ENCODE peak calls at places on chromosomes 16 and 17, in ten cellular contexts. D is IMR-90, Q is Peyer's patch, H is prostate gland, J is uterus, Z is A549, S is GM12878, G is sigmoid colon, P is heart left ventricle, I is ovary. A is an unnamed sample.

GRCh38 chr17:80886641-80887573 is 104.7 kb upstream of the CHMP6 start:
- DNase-seq in D (no peak), S (no peak), G (peak), Q (peak), H (no peak), J (no peak), Z (no peak), P (no peak), I (no peak), A (no peak)

GRCh38 chr17:3534881-3535252 is 22.7 kb downstream of the TRPV3 start:
- DNase-seq in I (peak), J (no peak), D (peak), P (no peak), Z (peak), S (no peak), H (no peak), Q (no peak), G (no peak), A (peak)

GRCh38 chr16:78673884-78674283 is 574.4 kb downstream of the WWOX start:
- DNase-seq in J (no peak), G (no peak), Q (no peak), Z (no peak), S (no peak), D (no peak), P (no peak), H (no peak), I (no peak), A (no peak)

GRCh38 chr17:41860254-41860931 is 4.8 kb downstream of the KLHL11 start:
- DNase-seq in H (no peak), S (no peak), J (no peak), P (no peak), G (no peak), I (no peak), D (no peak), Z (no peak), Q (no peak), A (no peak)

GRCh38 chr17:65595071-65595655 is 33.7 kb upstream of the AXIN2 start:
- DNase-seq in Z (peak), Q (no peak), S (no peak), P (no peak), H (no peak), J (peak), D (no peak), I (no peak), G (no peak), A (no peak)

GRCh38 chr16:69620564-69620963 is 54.8 kb downstream of the NFAT5 start:
- DNase-seq in Z (no peak), P (no peak), H (no peak), D (no peak), Q (no peak), G (no peak), J (no peak), S (no peak), I (no peak), A (no peak)

GRCh38 chr16:81238296-81239011 is at the start of gene BCO1:
- DNase-seq in Z (peak), D (peak), S (no peak), G (no peak), H (peak), I (no peak), Q (peak), P (no peak), J (no peak), A (no peak)

GRCh38 chr17:6365187-6365943 is 69.6 kb downstream of the AIPL1 start:
- DNase-seq in Q (no peak), Z (peak), J (no peak), S (no peak), H (no peak), I (no peak), D (peak), P (no peak), G (no peak), A (no peak)

GRCh38 chr16:2687531-2688308 is 5.4 kb downstream of the KCTD5 start:
- DNase-seq in S (no peak), P (no peak), D (no peak), Q (peak), Z (no peak), I (no peak), G (peak), J (no peak), H (no peak), A (no peak)

GRCh38 chr17:66654764-66655163 is 180.2 kb upstream of the CACNG5 start:
- DNase-seq in J (no peak), Q (no peak), G (no peak), P (no peak), Z (no peak), S (no peak), I (no peak), H (no peak), D (no peak), A (no peak)

GRCh38 chr17:44465276-44465675 is 37.9 kb downstream of the GPATCH8 start:
- DNase-seq in P (no peak), I (no peak), J (no peak), D (no peak), H (no peak), Z (no peak), Q (no peak), G (no peak), S (no peak), A (no peak)

GRCh38 chr17:76265624-76266243 is 586 bp downstream of the UBALD2 start:
- DNase-seq in D (peak), Q (peak), G (peak), S (no peak), I (peak), P (peak), Z (no peak), H (peak), J (peak), A (peak)

GRCh38 chr16:7209598-7209997 is 123.0 kb upstream of the RBFOX1 start:
- DNase-seq in J (no peak), P (no peak), Q (no peak), S (no peak), G (no peak), H (no peak), D (no peak), Z (no peak), I (no peak), A (no peak)

GRCh38 chr17:71578446-71578845 is 542.4 kb upstream of the SOX9 start:
- DNase-seq in H (no peak), S (no peak), Q (no peak), P (no peak), G (no peak), Z (no peak), J (no peak), I (no peak), D (no peak), A (no peak)

GRCh38 chr17:42459983-42460300 is 1.3 kb downstream of the ATP6V0A1 start:
- DNase-seq in P (no peak), J (no peak), Q (no peak), G (no peak), D (peak), Z (no peak), H (no peak), S (no peak), I (no peak), A (peak)

GRCh38 chr17:64118452-64118979 is 11.4 kb downstream of the ERN1 start:
- DNase-seq in P (peak), I (peak), G (peak), Q (no peak), S (no peak), H (peak), D (no peak), Z (no peak), J (peak), A (peak)

GRCh38 chr16:67888311-67888710 is 3.6 kb downstream of the NRN1L start:
- DNase-seq in D (no peak), Z (no peak), J (no peak), P (no peak), I (no peak), G (no peak), H (no peak), Q (no peak), S (no peak), A (no peak)

GRCh38 chr16:67893791-67894399 is 841 bp downstream of the PSKH1 start:
- DNase-seq in S (no peak), H (no peak), I (no peak), D (no peak), G (no peak), J (no peak), Q (no peak), P (no peak), Z (no peak), A (peak)

GRCh38 chr16:67897231-67897630 is 4.2 kb downstream of the PSKH1 start:
- DNase-seq in H (no peak), Q (no peak), Z (no peak), G (no peak), S (no peak), I (no peak), J (no peak), P (no peak), D (peak), A (no peak)

GRCh38 chr16:67892375-67892774 is 679 bp upstream of the PSKH1 start:
- DNase-seq in D (no peak), Z (no peak), G (no peak), Q (no peak), H (no peak), P (no peak), S (no peak), J (no peak), I (no peak), A (no peak)

GRCh38 chr16:67892899-67893790 is at the start of gene PSKH1:
- DNase-seq in D (peak), Z (peak), J (peak), I (peak), Q (peak), S (peak), H (peak), P (peak), G (peak), A (peak)
- TF ChIP-seq POLR2A in D (peak), Z (peak), J (peak), I (peak), Q (peak), S (peak), H (peak), P (peak), G (no peak), A (peak)

DNA sequence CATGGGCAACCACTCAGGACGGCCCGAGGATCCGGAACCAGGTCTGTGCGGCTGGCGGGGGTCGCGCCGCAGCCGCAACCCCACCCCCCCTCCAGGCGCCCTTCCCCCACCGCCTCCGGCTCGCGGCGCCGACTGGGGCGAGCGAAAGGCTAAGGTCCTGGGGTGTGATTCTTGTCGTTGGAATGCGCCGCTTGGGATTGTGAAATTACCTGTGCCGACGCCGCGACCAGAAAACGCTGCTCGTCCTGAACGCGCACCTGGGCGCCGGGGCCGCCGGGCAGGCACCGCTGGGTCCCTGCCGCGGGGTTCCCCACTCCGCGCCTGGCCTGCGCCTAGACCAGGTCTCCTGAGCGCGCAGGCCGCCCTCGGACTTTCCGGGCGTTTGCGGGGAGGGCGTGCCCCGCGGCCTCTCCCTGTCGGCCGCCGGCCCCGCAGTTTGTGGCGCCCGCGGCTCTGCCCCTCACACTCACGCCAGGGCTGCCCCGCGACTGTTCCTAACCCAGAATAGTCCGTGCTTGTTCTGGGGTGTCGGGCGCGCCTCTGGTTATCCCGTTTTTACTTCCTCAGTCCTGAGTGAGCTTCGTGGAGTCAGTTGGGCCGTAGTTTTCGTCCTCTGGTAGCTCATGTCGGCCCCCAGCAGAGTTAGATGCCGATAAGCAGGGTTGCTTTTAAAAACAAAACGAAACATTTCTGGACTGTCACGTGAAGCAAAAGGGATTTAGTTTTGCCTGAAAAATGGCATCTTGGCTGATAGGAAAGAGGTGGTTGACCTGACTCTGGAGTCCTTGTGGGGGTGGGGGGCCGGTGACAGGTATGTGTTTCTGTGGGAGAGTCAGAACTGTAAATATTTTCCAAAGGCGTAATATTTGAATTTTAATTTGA is 147.3 kb downstream of the SPECC1 start:
- DNase-seq in I (no peak), J (peak), P (no peak), H (peak), Z (peak), Q (peak), D (peak), G (no peak), S (no peak), A (peak)
- TF ChIP-seq POLR2A in I (no peak), J (no peak), P (no peak), H (no peak), Z (no peak), Q (no peak), D (no peak), G (no peak), S (no peak), A (no peak)

DNA sequence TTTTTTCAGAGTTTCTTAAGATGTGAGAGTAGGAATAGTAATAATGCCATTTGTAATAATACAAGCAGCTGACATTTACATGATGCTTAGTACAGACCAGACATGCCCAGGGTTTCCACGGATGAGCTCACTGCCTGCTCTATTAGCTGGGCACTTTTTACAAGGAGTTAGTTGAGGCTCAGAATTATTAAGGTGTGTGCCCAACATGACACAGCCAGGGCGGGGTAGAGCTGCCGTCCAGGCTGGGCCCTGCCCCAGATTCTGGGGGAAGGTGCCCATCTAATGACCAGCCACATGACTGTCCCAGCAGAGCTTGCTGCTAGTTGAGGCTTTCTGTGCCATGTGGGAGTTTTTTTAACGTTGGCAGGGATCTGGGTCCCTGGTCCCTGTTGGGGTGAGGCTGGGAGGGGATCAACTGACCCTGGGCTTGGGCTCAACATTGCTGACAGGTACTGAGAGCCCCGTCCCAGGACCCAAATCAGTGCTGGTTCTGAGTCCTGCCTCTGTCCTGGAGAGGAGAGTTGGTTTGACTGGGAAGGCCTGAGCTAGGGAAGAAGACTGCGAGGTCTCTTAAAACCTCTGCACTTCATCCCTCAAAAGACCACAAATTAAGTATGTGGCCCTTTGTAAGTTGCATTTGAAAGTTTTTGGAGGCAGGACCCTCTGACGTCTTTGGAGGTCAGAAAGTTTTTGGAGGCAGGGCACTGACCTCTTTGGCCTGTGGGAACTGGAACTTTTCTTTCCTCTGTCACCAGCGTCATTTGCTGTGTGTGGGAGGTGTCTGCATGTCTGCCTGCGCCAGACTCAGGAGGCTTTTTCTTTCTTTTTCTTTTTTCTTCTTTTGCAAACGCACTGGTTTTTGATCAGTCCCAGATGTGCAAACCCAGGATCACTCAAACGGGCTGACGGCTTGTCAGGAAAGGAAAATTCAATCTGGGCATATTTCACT is 2.2 kb downstream of the CRISPLD2 start:
- DNase-seq in J (peak), P (no peak), D (no peak), G (peak), Z (no peak), S (no peak), Q (no peak), I (no peak), H (no peak), A (no peak)
- TF ChIP-seq POLR2A in J (peak), P (no peak), D (no peak), G (no peak), Z (no peak), S (no peak), Q (no peak), I (no peak), H (no peak), A (no peak)

GRCh38 chr16:58629681-58630640 is at the start of gene CNOT1:
- DNase-seq in I (peak), Z (peak), S (peak), Q (peak), P (peak), G (peak), H (peak), J (peak), D (peak), A (peak)
- TF ChIP-seq POLR2A in I (peak), Z (peak), S (peak), Q (peak), P (no peak), G (peak), H (peak), J (peak), D (peak), A (peak)